ENCODE peak calls at places on chromosomes 6 and 20, in seven cellular contexts. E, O, N, M, L, I and A are unnamed samples.

GRCh38 chr6:15615837-15616236 is 47.0 kb downstream of the DTNBP1 start:
- DNase-seq in L (no peak), M (no peak), E (no peak), I (peak; percentile 40), N (peak; percentile 8), O (no peak), A (no peak)

GRCh38 chr6:7726416-7727149 is 684 bp downstream of the BMP6 start:
- DNase-seq in M (peak; percentile 14), I (no peak), L (no peak), O (peak; percentile 33), E (peak; percentile 40), N (peak; percentile 65), A (peak; percentile 7)

GRCh38 chr6:118356686-118357085 is 191.4 kb upstream of the PLN start:
- DNase-seq in N (no peak), I (no peak), O (no peak), E (no peak), M (no peak), L (no peak), A (no peak)

GRCh38 chr6:113375950-113376846 is 480.9 kb upstream of the MARCKS start:
- DNase-seq in L (no peak), E (no peak), I (peak; percentile 63), M (no peak), N (no peak), O (no peak), A (no peak)

GRCh38 chr6:136846046-136846445 is 23.7 kb downstream of the PEX7 start:
- DNase-seq in O (no peak), N (peak; percentile 79), M (peak; percentile 6), I (peak; percentile 64), L (peak; percentile 62), E (peak; percentile 29), A (peak; percentile 63)

GRCh38 chr20:32978009-32978335 is 26.3 kb downstream of the SUN5 start:
- DNase-seq in E (no peak), L (no peak), O (no peak), I (no peak), N (no peak), M (no peak), A (no peak)

GRCh38 chr20:47334022-47334551 is 22.4 kb downstream of the ZMYND8 start:
- DNase-seq in O (no peak), M (no peak), E (no peak), N (no peak), I (peak; percentile 97), L (no peak), A (no peak)

GRCh38 chr6:139030539-139030938 is 2.0 kb downstream of the ABRACL start:
- DNase-seq in O (no peak), N (no peak), E (no peak), M (no peak), I (no peak), L (no peak), A (peak; percentile 58)

GRCh38 chr20:36754656-36755222 is 8.8 kb upstream of the NDRG3 start:
- DNase-seq in O (peak; percentile 47), L (peak; percentile 38), E (peak; percentile 60), M (peak; percentile 47), I (peak; percentile 73), N (peak; percentile 88), A (peak; percentile 41)

GRCh38 chr20:63686492-63687321 is 9.7 kb upstream of the TNFRSF6B start:
- DNase-seq in L (peak; percentile 30), N (no peak), I (peak; percentile 72), O (no peak), E (no peak), M (no peak), A (peak; percentile 70)

GRCh38 chr6:135701426-135701825 is 150.1 kb upstream of the PDE7B start:
- DNase-seq in N (no peak), O (no peak), L (no peak), M (no peak), I (peak; percentile 10), E (no peak), A (no peak)

GRCh38 chr6:66096679-66097078 is 389.7 kb upstream of the EYS start:
- DNase-seq in N (no peak), E (no peak), I (no peak), O (no peak), L (no peak), M (no peak), A (no peak)

GRCh38 chr6:89433637-89434499 is 916 bp downstream of the ANKRD6 start:
- DNase-seq in N (peak; percentile 66), E (peak; percentile 23), M (no peak), O (peak; percentile 35), L (peak; percentile 27), I (no peak), A (peak; percentile 42)

GRCh38 chr6:113858605-113859348 is 1.6 kb downstream of the MARCKS start:
- DNase-seq in E (peak; percentile 85), O (peak; percentile 94), L (peak; percentile 94), M (peak; percentile 90), I (peak; percentile 83), N (peak; percentile 94), A (peak; percentile 94)

GRCh38 chr20:18543932-18544331 is 23.3 kb upstream of the SMIM26 start:
- DNase-seq in M (no peak), E (no peak), O (no peak), N (no peak), I (no peak), L (peak; percentile 96), A (no peak)

GRCh38 chr6:163702736-163703135 is 288.2 kb downstream of the QKI start:
- DNase-seq in E (no peak), M (no peak), O (no peak), L (no peak), I (no peak), N (no peak), A (no peak)

GRCh38 chr20:8527998-8528397 is 395.9 kb downstream of the PLCB1 start:
- DNase-seq in N (no peak), E (no peak), L (no peak), O (no peak), I (peak; percentile 44), M (no peak), A (no peak)

DNA sequence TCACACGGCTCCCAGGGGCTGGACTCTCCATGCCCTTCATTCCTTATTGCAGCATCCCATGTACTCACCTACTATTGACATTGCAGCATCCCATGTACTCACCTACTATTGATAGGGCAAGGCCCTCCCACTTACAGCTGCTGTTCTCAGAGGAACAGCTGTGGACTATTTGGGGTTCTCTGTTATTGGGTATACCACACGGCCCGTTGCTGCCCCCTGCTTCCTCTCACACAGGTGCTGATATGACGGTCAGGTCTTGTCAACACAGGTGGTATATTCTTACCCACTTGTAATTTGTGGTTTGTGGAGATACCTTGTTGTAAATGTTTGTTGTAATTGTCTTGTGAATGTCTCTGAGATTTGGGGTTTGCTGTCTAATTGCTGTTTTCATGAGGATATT is 18.8 kb downstream of the ALDH5A1 start:
- DNase-seq in I (no peak), O (no peak), L (no peak), E (no peak), M (no peak), N (no peak), A (no peak)
- TF ChIP-seq CTCF in I (no peak), O (no peak), L (no peak), E (no peak), M (no peak), N (no peak), A (no peak)

DNA sequence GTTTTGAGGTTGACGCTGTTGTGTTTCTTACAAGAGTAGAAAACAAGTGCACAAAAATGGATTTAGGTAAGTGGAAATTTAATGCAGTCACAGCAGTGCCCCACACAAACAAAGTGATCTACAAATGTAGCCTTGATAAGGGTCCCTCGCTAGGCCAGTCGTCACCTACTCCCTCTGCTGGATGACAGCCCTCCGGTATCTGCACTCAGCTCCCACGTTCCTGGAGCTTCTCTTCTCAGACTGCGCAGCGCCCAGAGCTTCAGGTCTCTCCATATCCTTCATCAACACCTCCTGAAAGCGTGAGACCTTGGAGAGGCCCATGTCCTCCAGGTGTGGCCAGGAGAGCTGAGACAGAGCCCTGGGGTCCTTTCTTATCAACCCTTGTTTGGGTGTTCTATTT is 58.3 kb upstream of the MAP3K4 start:
- DNase-seq in M (no peak), I (no peak), E (peak; percentile 43), N (peak; percentile 71), L (no peak), O (peak; percentile 35), A (no peak)
- TF ChIP-seq CTCF in M (peak; percentile 39), I (peak; percentile 8), E (peak; percentile 56), N (peak; percentile 27), L (no peak), O (no peak), A (no peak)

DNA sequence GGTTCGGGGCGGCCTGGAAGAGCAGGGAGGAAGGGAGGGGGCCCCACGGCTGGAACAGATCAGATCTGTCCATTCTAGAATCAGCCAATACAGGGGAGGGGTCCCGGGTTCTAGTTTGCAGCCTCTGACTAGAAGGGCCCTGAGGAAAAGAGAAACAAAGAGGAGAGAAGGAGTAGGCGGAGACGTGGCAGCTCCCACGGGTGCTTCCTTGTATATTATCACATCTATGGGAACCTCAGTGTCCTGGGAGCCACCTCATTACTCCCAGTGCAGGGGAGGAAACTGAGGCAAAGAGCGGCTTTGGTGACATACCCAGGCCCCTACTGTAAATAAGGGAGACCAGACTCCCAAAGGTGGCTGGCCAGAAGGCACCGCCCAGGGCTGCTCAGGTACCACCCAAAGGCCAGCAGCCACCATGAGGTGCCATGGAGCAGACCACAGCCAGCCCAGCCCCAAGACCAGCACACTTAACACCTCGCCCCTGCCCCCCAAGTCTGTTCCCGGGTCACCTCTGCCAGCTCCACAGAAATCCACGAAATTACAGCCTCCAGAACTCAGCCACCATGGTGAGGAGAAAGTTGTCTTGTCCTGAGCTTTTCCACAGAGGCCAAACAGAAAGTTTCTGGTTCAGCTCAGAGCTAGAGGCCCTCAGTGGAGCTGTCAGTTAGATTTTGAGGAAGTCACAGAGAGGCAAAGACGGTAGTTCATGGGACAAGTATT is 2.1 kb downstream of the ZC3H12D start:
- DNase-seq in M (no peak), N (no peak), O (no peak), E (no peak), I (no peak), L (no peak), A (peak; percentile 38)
- TF ChIP-seq CTCF in M (no peak), N (no peak), O (no peak), E (no peak), I (no peak), L (no peak), A (no peak)

GRCh38 chr20:10443936-10444335 is 8.8 kb downstream of the SLX4IP start:
- DNase-seq in N (no peak), L (no peak), M (no peak), E (no peak), I (no peak), O (no peak), A (no peak)

GRCh38 chr20:10445758-10446157 is 10.7 kb downstream of the SLX4IP start:
- DNase-seq in L (no peak), I (no peak), E (no peak), O (no peak), N (no peak), M (no peak), A (no peak)

GRCh38 chr20:10448270-10449156 is 13.4 kb downstream of the SLX4IP start:
- DNase-seq in E (peak; percentile 83), M (no peak), N (no peak), I (no peak), O (no peak), L (no peak), A (no peak)

GRCh38 chr20:10449270-10449669 is 14.2 kb downstream of the SLX4IP start:
- DNase-seq in M (no peak), I (peak; percentile 29), O (no peak), N (no peak), E (peak; percentile 54), L (no peak), A (no peak)

DNA sequence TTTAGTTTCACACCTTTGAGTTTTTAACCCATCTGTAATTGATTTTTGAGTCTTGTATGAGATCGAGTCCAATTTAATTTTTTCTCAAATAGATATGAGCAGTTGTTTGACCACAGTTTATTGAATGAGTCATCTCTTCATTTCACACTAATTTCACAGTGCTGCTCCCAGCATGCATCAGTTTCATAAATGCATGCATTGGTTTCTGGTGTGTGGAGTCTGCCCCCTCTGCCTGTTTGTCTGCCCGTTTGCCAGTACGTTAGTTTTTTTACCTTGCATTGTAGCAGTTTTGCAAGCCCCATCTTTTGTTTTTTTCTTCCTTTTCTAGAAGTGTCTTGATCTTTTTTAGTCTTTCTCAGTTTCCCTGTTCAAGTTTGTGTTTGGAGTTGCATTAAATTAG is 11.9 kb downstream of the SLX4IP start:
- DNase-seq in N (no peak), L (no peak), M (no peak), I (peak; percentile 80), E (no peak), O (no peak), A (peak; percentile 80)
- TF ChIP-seq CTCF in N (no peak), L (no peak), M (no peak), I (no peak), E (no peak), O (no peak), A (no peak)